ENCODE peak calls at places on chromosome 10, in six cellular contexts. D is hypothalamus, C is AG09309, B is coronary artery, H is NCI-H748 treated with DMSO at 0.1 percent for 48 hours, F is lower lobe of right lung. W is an unnamed sample.

GRCh38 chr10:49058341-49059255 is 56.7 kb downstream of the VSTM4 start:
- DNase-seq in H (no peak), D (no peak), C (no peak), F (no peak), B (no peak), W (no peak)

GRCh38 chr10:36779238-36779846 is 346.1 kb upstream of the ANKRD30A start:
- DNase-seq in F (no peak), D (no peak), B (no peak), H (peak), C (peak), W (peak)

GRCh38 chr10:113555751-113556150 is 2.9 kb downstream of the HABP2 start:
- DNase-seq in B (no peak), D (no peak), H (no peak), F (no peak), C (no peak), W (no peak)

GRCh38 chr10:122492955-122493597 is 31.7 kb downstream of the HTRA1 start:
- DNase-seq in B (no peak), H (no peak), D (no peak), C (peak), F (peak), W (peak)

GRCh38 chr10:34698248-34698831 is 116.8 kb downstream of the PARD3 start:
- DNase-seq in F (no peak), D (no peak), H (no peak), C (no peak), B (no peak), W (no peak)

GRCh38 chr10:23535381-23535780 is 96.5 kb downstream of the OTUD1 start:
- DNase-seq in H (no peak), D (no peak), C (no peak), F (no peak), B (no peak), W (no peak)

GRCh38 chr10:44293842-44294241 is 91.1 kb downstream of the CXCL12 start:
- DNase-seq in B (no peak), D (no peak), C (peak), H (no peak), F (peak), W (peak)

GRCh38 chr10:118541718-118542117 is 53.7 kb downstream of the PRLHR start:
- DNase-seq in C (no peak), B (no peak), D (no peak), H (no peak), F (no peak), W (no peak)

GRCh38 chr10:12509016-12509793 is 159.9 kb downstream of the CAMK1D start:
- DNase-seq in B (peak), D (no peak), C (no peak), F (no peak), H (no peak), W (no peak)

GRCh38 chr10:133086247-133086646 is 1.5 kb upstream of the ADGRA1 start:
- DNase-seq in D (no peak), C (no peak), H (no peak), B (no peak), F (no peak), W (no peak)

GRCh38 chr10:16984242-16984641 is 145.4 kb downstream of the CUBN start:
- DNase-seq in D (no peak), F (no peak), B (no peak), H (no peak), C (no peak), W (no peak)

GRCh38 chr10:103441206-103441605 is 11.0 kb downstream of the CALHM2 start:
- DNase-seq in C (no peak), F (no peak), H (no peak), B (no peak), D (no peak), W (no peak)

GRCh38 chr10:124916098-124916584 is 25.8 kb upstream of the ZRANB1 start:
- DNase-seq in D (no peak), C (no peak), H (no peak), F (no peak), B (no peak), W (no peak)

GRCh38 chr10:100858742-100859141 is 54.0 kb upstream of the SLF2 start:
- DNase-seq in D (no peak), H (no peak), F (no peak), B (no peak), C (no peak), W (no peak)

GRCh38 chr10:103690281-103690680 is 165.1 kb downstream of the SH3PXD2A start:
- DNase-seq in H (no peak), F (no peak), C (no peak), D (peak), B (no peak), W (no peak)

GRCh38 chr10:44125879-44126675 is 258.8 kb downstream of the CXCL12 start:
- DNase-seq in H (no peak), D (no peak), F (no peak), B (no peak), C (peak), W (peak)

GRCh38 chr10:18737236-18737635 is 78.0 kb downstream of the ARL5B start:
- DNase-seq in B (no peak), D (no peak), H (no peak), F (no peak), C (no peak), W (no peak)

GRCh38 chr10:15200626-15201025 is 32.1 kb upstream of the NMT2 start:
- DNase-seq in C (peak), F (no peak), B (no peak), H (no peak), D (no peak), W (no peak)

GRCh38 chr10:16381083-16381482 is 55.7 kb upstream of the PTER start:
- DNase-seq in D (no peak), B (no peak), F (no peak), H (no peak), C (no peak), W (no peak)

GRCh38 chr10:90179696-90180407 is 478.5 kb downstream of the KIF20B start:
- DNase-seq in D (no peak), C (peak), H (no peak), F (no peak), B (peak), W (no peak)

GRCh38 chr10:122663516-122664130 is 36.0 kb downstream of the C10orf120 start:
- DNase-seq in F (no peak), H (no peak), B (no peak), C (no peak), D (no peak), W (no peak)

GRCh38 chr10:62099299-62099698 is 169.3 kb downstream of the RTKN2 start:
- DNase-seq in D (no peak), B (no peak), H (no peak), F (no peak), C (no peak), W (no peak)

GRCh38 chr10:61350068-61350467 is 103.1 kb downstream of the TMEM26 start:
- DNase-seq in B (no peak), D (no peak), H (no peak), C (no peak), F (no peak), W (no peak)

GRCh38 chr10:35355971-35356724 is 19.8 kb downstream of the CCNY start:
- DNase-seq in F (no peak), B (no peak), H (no peak), C (no peak), D (no peak), W (no peak)

GRCh38 chr10:63083904-63084689 is 49.0 kb upstream of the NRBF2 start:
- DNase-seq in F (no peak), H (peak), C (peak), B (no peak), D (peak), W (peak)

GRCh38 chr10:98030093-98030821 is at the start of gene CRTAC1:
- DNase-seq in B (no peak), F (peak), D (peak), H (peak), C (no peak), W (peak)

GRCh38 chr10:17109475-17110207 is 20.0 kb downstream of the CUBN start:
- DNase-seq in C (peak), B (no peak), H (no peak), F (no peak), D (no peak), W (no peak)

GRCh38 chr10:131027256-131027655 is 284.3 kb downstream of the TCERG1L start:
- DNase-seq in C (no peak), H (no peak), B (no peak), F (no peak), D (no peak), W (no peak)

GRCh38 chr10:35396560-35397434 is 60.5 kb downstream of the CCNY start:
- DNase-seq in H (no peak), F (no peak), C (no peak), B (no peak), D (no peak), W (no peak)

GRCh38 chr10:48791267-48791928 is 106.7 kb downstream of the WDFY4 start:
- DNase-seq in C (no peak), D (no peak), H (no peak), B (peak), F (no peak), W (no peak)

GRCh38 chr10:62224606-62225005 is 44.0 kb downstream of the RTKN2 start:
- DNase-seq in H (no peak), C (peak), B (no peak), D (no peak), F (no peak), W (no peak)

GRCh38 chr10:13311177-13311575 is 11.3 kb upstream of the PHYH start:
- DNase-seq in H (no peak), C (peak), D (no peak), B (no peak), F (no peak), W (no peak)

GRCh38 chr10:77299257-77299656 is 338.4 kb downstream of the KCNMA1 start:
- DNase-seq in F (no peak), H (no peak), C (no peak), B (no peak), D (no peak), W (peak)

GRCh38 chr10:113630929-113631533 is 32.8 kb downstream of the NRAP start:
- DNase-seq in D (no peak), H (no peak), B (no peak), C (no peak), F (no peak), W (no peak)

GRCh38 chr10:58511765-58512469 is 755 bp upstream of the BICC1 start:
- DNase-seq in F (no peak), B (no peak), D (no peak), H (peak), C (no peak), W (peak)